ENCODE peak calls at places on chromosomes 7 and 10, in seven cellular contexts. V is AG04449, Y is GM12864, W is cardiac muscle cell, Q is HFF-Myc, E is stomach, S is choroid plexus epithelial cell. P is an unnamed sample.

GRCh38 chr7:127715272-127715671 is 63.3 kb downstream of the SND1 start:
- DNase-seq in V (no peak), Y (no peak), W (no peak), Q (no peak), E (no peak), S (no peak), P (no peak)

GRCh38 chr7:979886-980571 is 3.0 kb upstream of the CYP2W1 start:
- DNase-seq in V (no peak), Y (no peak), W (no peak), Q (no peak), E (no peak), S (no peak), P (peak)

GRCh38 chr10:6019796-6020195 is 42.4 kb downstream of the IL2RA start:
- DNase-seq in V (no peak), Y (no peak), W (no peak), Q (no peak), E (no peak), S (no peak), P (no peak)

GRCh38 chr10:49504528-49504927 is 34.4 kb downstream of the ERCC6 start:
- DNase-seq in V (no peak), Y (no peak), W (no peak), Q (no peak), E (no peak), S (no peak), P (no peak)

GRCh38 chr10:3091346-3091787 is 24.0 kb downstream of the PFKP start:
- DNase-seq in V (peak), Y (peak), W (no peak), Q (no peak), E (peak), S (peak), P (peak)

GRCh38 chr10:71314028-71314693 is 4.9 kb upstream of the SLC29A3 start:
- DNase-seq in V (no peak), Y (no peak), W (peak), Q (peak), E (peak), S (peak), P (peak)

GRCh38 chr10:52106895-52107294 is 207.2 kb upstream of the DKK1 start:
- DNase-seq in V (no peak), Y (no peak), W (peak), Q (no peak), E (no peak), S (peak), P (no peak)

GRCh38 chr10:9681655-9682054 is 1336.0 kb upstream of the CELF2 start:
- DNase-seq in V (no peak), Y (no peak), W (no peak), Q (no peak), E (no peak), S (no peak), P (no peak)

GRCh38 chr7:88692493-88692892 is 67.0 kb upstream of the ZNF804B start:
- DNase-seq in V (no peak), Y (no peak), W (no peak), Q (no peak), E (no peak), S (no peak), P (no peak)

GRCh38 chr7:27170936-27171635 is 3.0 kb downstream of the HOXA10 start:
- DNase-seq in V (no peak), Y (no peak), W (no peak), Q (no peak), E (no peak), S (no peak), P (no peak)

GRCh38 chr7:98105942-98106544 is 619 bp upstream of the LMTK2 start:
- DNase-seq in V (no peak), Y (no peak), W (no peak), Q (no peak), E (no peak), S (no peak), P (no peak)

GRCh38 chr7:138907438-138907837 is 73.8 kb downstream of the KIAA1549 start:
- DNase-seq in V (no peak), Y (no peak), W (no peak), Q (no peak), E (no peak), S (no peak), P (no peak)

GRCh38 chr7:112176693-112177415 is 29.3 kb downstream of the DOCK4 start:
- DNase-seq in V (no peak), Y (no peak), W (no peak), Q (no peak), E (no peak), S (no peak), P (no peak)

GRCh38 chr10:84232376-84232775 is 7.0 kb upstream of the LRIT2 start:
- DNase-seq in V (no peak), Y (no peak), W (no peak), Q (no peak), E (no peak), S (no peak), P (no peak)

GRCh38 chr10:8130973-8131911 is 76.8 kb downstream of the GATA3 start:
- DNase-seq in V (no peak), Y (peak), W (no peak), Q (no peak), E (no peak), S (no peak), P (peak)

GRCh38 chr7:50626971-50627370 is 61.8 kb upstream of the DDC start:
- DNase-seq in V (no peak), Y (no peak), W (no peak), Q (no peak), E (no peak), S (no peak), P (no peak)

GRCh38 chr10:16441106-16441850 is 4.5 kb downstream of the PTER start:
- DNase-seq in V (no peak), Y (no peak), W (no peak), Q (no peak), E (no peak), S (peak), P (peak)

GRCh38 chr7:143104759-143105158 is 27.1 kb upstream of the PIP start:
- DNase-seq in V (no peak), Y (no peak), W (no peak), Q (no peak), E (no peak), S (no peak), P (no peak)

GRCh38 chr7:149220534-149220933 is 18.9 kb upstream of the ZNF212 start:
- DNase-seq in V (peak), Y (no peak), W (no peak), Q (no peak), E (no peak), S (peak), P (peak)

GRCh38 chr10:88194041-88194887 is 330.8 kb downstream of the PTEN start:
- DNase-seq in V (no peak), Y (no peak), W (no peak), Q (no peak), E (no peak), S (no peak), P (peak)

GRCh38 chr7:115300228-115300870 is 378.5 kb downstream of the MDFIC start:
- DNase-seq in V (no peak), Y (no peak), W (no peak), Q (peak), E (no peak), S (peak), P (peak)

GRCh38 chr10:49359349-49360231 is 36.3 kb downstream of the DRGX start:
- DNase-seq in V (no peak), Y (no peak), W (peak), Q (peak), E (no peak), S (peak), P (peak)

GRCh38 chr7:2138146-2138765 is 94.5 kb downstream of the MAD1L1 start:
- DNase-seq in V (no peak), Y (no peak), W (no peak), Q (no peak), E (no peak), S (no peak), P (no peak)

GRCh38 chr10:128053356-128053755 is 72.9 kb downstream of the MKI67 start:
- DNase-seq in V (no peak), Y (no peak), W (no peak), Q (no peak), E (no peak), S (no peak), P (no peak)

GRCh38 chr7:102318482-102318971 is 31.9 kb downstream of the SH2B2 start:
- DNase-seq in V (no peak), Y (no peak), W (no peak), Q (no peak), E (peak), S (peak), P (peak)

GRCh38 chr10:485776-486572 is 203.5 kb downstream of the DIP2C start:
- DNase-seq in V (no peak), Y (no peak), W (no peak), Q (no peak), E (peak), S (peak), P (peak)
- H3K4me3 ChIP-seq in V (no peak), Y (no peak), W (no peak), Q (no peak), E (no peak), S (no peak), P (no peak)

DNA sequence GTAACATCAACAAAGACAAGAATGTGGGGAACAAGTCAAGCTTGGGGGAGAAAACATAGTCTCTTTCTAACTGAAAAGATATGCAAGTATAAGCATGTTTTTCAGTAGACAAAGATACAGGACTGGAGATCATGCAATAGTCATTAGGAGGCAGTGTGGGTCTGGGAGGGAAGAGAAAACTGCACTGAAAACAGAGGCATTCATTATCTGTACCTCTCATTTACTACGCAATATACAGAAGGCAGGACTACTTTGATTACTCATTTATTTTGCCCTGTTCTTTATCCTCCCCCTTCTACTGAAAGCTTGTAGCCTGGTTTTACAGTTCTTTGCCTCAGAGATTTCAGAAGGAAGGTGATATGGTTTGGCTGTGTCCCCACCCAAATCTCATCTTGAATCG is 341.2 kb downstream of the CRPPA start:
- DNase-seq in V (no peak), Y (no peak), W (no peak), Q (no peak), E (no peak), S (peak), P (no peak)
- TF ChIP-seq CTCF in V (no peak), Y (no peak), W (no peak), Q (no peak), E (no peak), S (peak), P (no peak)

GRCh38 chr7:116315293-116315692 is 105.0 kb downstream of the TES start:
- DNase-seq in V (peak), Y (no peak), W (no peak), Q (no peak), E (no peak), S (peak), P (no peak)

GRCh38 chr7:116317907-116318306 is 107.6 kb downstream of the TES start:
- DNase-seq in V (no peak), Y (no peak), W (no peak), Q (no peak), E (no peak), S (peak), P (no peak)

GRCh38 chr7:116311816-116312471 is 101.6 kb downstream of the TES start:
- DNase-seq in V (no peak), Y (no peak), W (no peak), Q (no peak), E (no peak), S (no peak), P (no peak)

GRCh38 chr7:116315803-116316202 is 105.5 kb downstream of the TES start:
- DNase-seq in V (no peak), Y (peak), W (no peak), Q (no peak), E (no peak), S (no peak), P (no peak)

GRCh38 chr7:116316838-116317612 is 106.7 kb downstream of the TES start:
- DNase-seq in V (peak), Y (peak), W (no peak), Q (peak), E (peak), S (peak), P (peak)
- H3K4me3 ChIP-seq in V (peak), Y (no peak), W (no peak), Q (peak), E (no peak), S (peak), P (no peak)

DNA sequence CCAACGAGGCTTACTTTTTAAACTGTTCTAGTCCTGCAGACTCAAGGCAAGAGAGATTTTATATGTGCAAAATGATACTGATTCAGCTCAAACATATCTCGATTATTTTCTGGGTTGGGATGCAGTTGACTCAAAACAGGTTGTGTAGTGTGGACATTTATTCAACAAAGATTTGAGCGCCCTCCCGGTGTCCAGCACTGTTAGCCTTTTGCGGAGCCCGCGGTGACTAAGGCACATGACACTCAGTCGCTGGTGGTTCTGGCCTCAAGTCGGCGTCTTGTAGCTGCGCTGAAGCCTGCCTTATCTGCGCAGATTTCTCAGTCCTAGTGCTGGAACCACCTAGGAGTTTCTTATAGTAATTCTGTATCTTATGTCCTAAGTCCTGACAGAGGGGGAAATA is 938 bp upstream of the CADPS2 start:
- DNase-seq in V (no peak), Y (no peak), W (peak), Q (no peak), E (peak), S (peak), P (peak)
- TF ChIP-seq CTCF in V (peak), Y (no peak), W (peak), Q (no peak), E (no peak), S (peak), P (peak)

DNA sequence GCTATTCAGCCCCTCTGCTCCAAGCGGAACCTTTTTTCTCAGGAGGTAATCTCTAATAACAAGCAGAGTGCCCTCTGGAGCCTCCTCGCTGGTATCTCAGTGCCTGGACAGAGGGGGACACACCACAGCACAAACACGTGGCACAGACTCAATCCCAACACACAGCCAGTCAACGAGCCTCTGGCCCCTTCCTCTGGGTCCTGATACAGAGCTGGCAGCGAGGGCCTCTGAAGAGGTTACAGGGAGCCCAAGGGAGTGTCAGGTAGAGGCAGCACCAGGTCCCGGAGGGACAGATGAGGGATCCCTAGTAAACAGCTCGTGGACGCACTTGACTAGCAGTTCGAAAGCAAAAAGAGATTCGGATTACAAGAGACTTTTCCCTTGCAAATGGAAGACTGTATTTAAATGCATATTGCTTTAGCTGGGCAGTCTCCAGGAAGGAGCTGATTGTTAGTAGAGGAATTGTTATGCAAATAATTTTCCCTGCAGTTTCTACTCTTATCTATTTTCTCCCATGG is 14.1 kb downstream of the CXCL12 start:
- DNase-seq in V (no peak), Y (no peak), W (no peak), Q (no peak), E (no peak), S (no peak), P (no peak)
- H3K4me3 ChIP-seq in V (no peak), Y (no peak), W (no peak), Q (no peak), E (no peak), S (no peak), P (no peak)

GRCh38 chr10:120599202-120599724 is 142.2 kb downstream of the PLPP4 start:
- DNase-seq in V (no peak), Y (no peak), W (no peak), Q (no peak), E (no peak), S (no peak), P (no peak)

GRCh38 chr10:120597902-120598301 is 140.9 kb downstream of the PLPP4 start:
- DNase-seq in V (no peak), Y (no peak), W (no peak), Q (no peak), E (no peak), S (no peak), P (no peak)

GRCh38 chr10:120601999-120602398 is 145.0 kb downstream of the PLPP4 start:
- DNase-seq in V (no peak), Y (no peak), W (no peak), Q (no peak), E (no peak), S (no peak), P (no peak)

GRCh38 chr10:120600871-120601644 is 144.0 kb downstream of the PLPP4 start:
- DNase-seq in V (no peak), Y (peak), W (peak), Q (no peak), E (no peak), S (peak), P (no peak)

GRCh38 chr10:120598377-120598776 is 141.3 kb downstream of the PLPP4 start:
- DNase-seq in V (no peak), Y (no peak), W (no peak), Q (no peak), E (no peak), S (no peak), P (no peak)
- TF ChIP-seq CTCF in V (no peak), Y (peak), W (no peak), Q (no peak), E (no peak), S (no peak), P (no peak)

DNA sequence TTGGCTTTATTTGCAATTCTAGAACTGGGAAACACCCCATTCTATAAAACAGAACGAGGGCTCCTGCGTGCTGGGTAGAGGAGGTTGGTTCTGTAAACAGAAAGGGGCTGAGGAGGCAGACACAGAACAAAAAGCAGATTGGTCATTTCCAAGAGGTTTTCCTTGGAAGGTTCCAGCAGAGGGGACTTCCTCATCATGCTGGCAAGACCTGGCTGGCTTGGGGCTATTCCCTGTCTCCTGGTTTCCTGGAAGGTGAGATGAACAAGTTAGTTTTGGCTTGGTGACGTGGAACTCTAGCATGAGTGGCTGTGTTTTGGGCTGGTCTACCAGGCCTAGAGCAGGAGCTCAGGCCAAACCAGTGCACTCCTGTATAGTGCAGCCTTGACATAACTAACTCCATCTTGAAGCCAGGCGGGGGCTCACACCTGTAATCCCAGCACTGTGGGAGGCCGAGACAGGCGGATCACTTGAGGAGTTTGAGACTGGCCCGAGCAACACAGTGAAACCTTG is 26.1 kb upstream of the DNAJB6 start:
- DNase-seq in V (no peak), Y (no peak), W (no peak), Q (no peak), E (no peak), S (no peak), P (peak)
- H3K4me3 ChIP-seq in V (no peak), Y (no peak), W (no peak), Q (no peak), E (no peak), S (no peak), P (no peak)

GRCh38 chr7:83697814-83698530 is 49.0 kb upstream of the SEMA3E start:
- DNase-seq in V (no peak), Y (no peak), W (no peak), Q (no peak), E (no peak), S (no peak), P (no peak)

GRCh38 chr7:83696101-83696500 is 47.2 kb upstream of the SEMA3E start:
- DNase-seq in V (no peak), Y (no peak), W (no peak), Q (no peak), E (no peak), S (no peak), P (no peak)

GRCh38 chr7:83693281-83693680 is 44.3 kb upstream of the SEMA3E start:
- DNase-seq in V (no peak), Y (no peak), W (no peak), Q (no peak), E (no peak), S (no peak), P (no peak)

GRCh38 chr7:83691095-83691494 is 42.2 kb upstream of the SEMA3E start:
- DNase-seq in V (no peak), Y (no peak), W (no peak), Q (no peak), E (no peak), S (no peak), P (no peak)

DNA sequence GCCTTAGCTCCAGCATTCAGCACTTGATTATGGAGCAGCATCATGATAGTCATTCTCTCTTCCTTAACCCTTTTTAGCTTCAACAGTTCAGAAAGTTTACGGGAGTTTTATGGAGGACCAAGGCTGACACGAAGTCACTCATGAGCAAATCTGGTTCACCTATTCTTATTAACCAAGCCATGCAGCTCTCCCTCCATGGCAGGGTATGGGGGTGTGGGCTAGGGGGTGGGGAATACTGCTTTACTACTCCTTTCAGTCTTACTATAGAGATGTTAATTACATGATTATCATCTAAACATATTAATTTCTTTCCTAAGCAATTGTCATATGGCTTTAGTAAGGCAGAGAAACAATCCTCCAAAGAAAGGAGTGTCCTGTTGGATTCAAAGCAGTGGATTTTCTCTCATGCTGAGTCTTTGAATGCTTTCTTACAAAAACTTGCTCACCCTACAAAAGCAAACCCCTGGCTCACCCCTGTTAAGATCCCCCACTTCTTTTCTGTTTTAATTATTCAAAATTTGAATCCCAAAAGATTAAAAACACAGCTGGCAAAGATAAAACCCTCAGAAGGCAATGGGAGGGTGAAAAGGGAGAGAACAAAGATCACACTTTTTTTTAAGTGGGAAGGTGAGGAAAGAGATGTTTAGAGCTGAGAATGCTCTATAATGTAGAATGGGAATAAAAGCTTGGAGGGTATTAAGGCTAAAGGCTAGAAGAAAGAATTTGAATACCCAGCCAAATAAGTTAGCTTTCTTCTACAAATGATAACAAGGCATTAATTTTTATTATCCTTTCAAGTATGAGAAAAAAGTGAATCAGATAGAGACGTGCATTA is 46.4 kb upstream of the SEMA3E start:
- DNase-seq in V (no peak), Y (no peak), W (no peak), Q (no peak), E (no peak), S (no peak), P (no peak)
- TF ChIP-seq CTCF in V (no peak), Y (no peak), W (no peak), Q (no peak), E (no peak), S (no peak), P (no peak)

DNA sequence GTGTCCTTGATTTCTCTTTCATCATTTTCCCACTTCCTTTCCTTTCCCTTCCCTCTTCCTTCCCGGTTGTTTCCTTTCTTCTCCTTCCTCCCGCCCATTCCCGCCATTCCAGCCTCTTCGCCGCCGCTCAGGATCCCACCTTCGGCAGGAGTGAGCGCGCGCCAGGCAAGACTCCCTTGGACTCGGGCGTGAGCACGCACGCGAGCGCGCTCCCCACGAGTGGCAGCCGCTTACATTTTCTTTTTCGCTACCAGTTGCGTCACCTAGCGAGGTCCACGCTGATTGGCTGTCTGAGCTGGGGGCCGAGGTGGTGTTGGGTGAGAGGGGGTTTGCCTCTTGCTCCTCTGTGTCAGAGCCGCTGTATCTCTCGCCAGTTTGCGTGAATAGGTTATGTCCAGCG is 11.8 kb downstream of the ZAN start:
- DNase-seq in V (no peak), Y (no peak), W (no peak), Q (no peak), E (peak), S (peak), P (peak)
- H3K4me3 ChIP-seq in V (peak), Y (no peak), W (no peak), Q (peak), E (peak), S (peak), P (peak)

P was measured in cardiac fibroblast.